ENCODE peak calls at places on chromosomes 7 and 10, in seven cellular contexts. W, J, E, H, U, S and Q are unnamed samples.

GRCh38 chr7:6376820-6377219 is 70.9 kb downstream of the DAGLB start:
- DNase-seq in S (no peak), E (no peak), J (no peak), W (no peak), U (no peak), H (no peak), Q (no peak)

GRCh38 chr7:26372738-26373137 is 81.1 kb downstream of the SNX10 start:
- DNase-seq in U (no peak), E (no peak), S (no peak), J (no peak), W (no peak), H (no peak), Q (no peak)

GRCh38 chr7:110375068-110375467 is 715.9 kb upstream of the LRRN3 start:
- DNase-seq in W (no peak), H (no peak), J (no peak), S (no peak), U (no peak), E (no peak), Q (no peak)

GRCh38 chr10:114258274-114258840 is 19.3 kb downstream of the VWA2 start:
- DNase-seq in E (no peak), W (no peak), S (no peak), J (no peak), U (no peak), H (no peak), Q (no peak)

GRCh38 chr7:3636131-3636860 is 335.2 kb downstream of the SDK1 start:
- DNase-seq in J (no peak), S (no peak), U (no peak), E (no peak), W (no peak), H (no peak), Q (no peak)

GRCh38 chr7:131692131-131692960 is 135.9 kb upstream of the PODXL start:
- DNase-seq in H (peak), S (peak), U (peak), W (peak), J (peak), E (no peak), Q (no peak)

GRCh38 chr10:107579970-107580369 is 415.5 kb upstream of the SORCS1 start:
- DNase-seq in U (no peak), J (no peak), S (no peak), W (no peak), E (no peak), H (no peak), Q (no peak)

GRCh38 chr7:1666779-1667565 is 3.1 kb upstream of the ELFN1 start:
- DNase-seq in H (peak), S (no peak), J (peak), E (no peak), U (peak), W (peak), Q (no peak)

GRCh38 chr10:34648919-34649318 is 166.2 kb downstream of the PARD3 start:
- DNase-seq in H (no peak), W (no peak), S (no peak), U (no peak), J (no peak), E (no peak), Q (no peak)

GRCh38 chr7:88344956-88345832 is 38.5 kb upstream of the STEAP4 start:
- DNase-seq in H (peak), W (peak), S (peak), U (peak), E (no peak), J (peak), Q (no peak)

GRCh38 chr7:157318015-157318706 is 18.6 kb upstream of the DNAJB6 start:
- DNase-seq in J (no peak), E (no peak), U (no peak), H (no peak), W (no peak), S (no peak), Q (no peak)

GRCh38 chr7:31104361-31105255 is 52.5 kb downstream of the ADCYAP1R1 start:
- DNase-seq in U (peak), W (no peak), S (no peak), H (peak), E (no peak), J (no peak), Q (no peak)

GRCh38 chr10:132904169-132904813 is 38.1 kb downstream of the CFAP46 start:
- DNase-seq in S (peak), W (peak), U (peak), H (peak), E (no peak), J (peak), Q (no peak)

GRCh38 chr10:109348324-109348723 is 575.0 kb downstream of the XPNPEP1 start:
- DNase-seq in U (no peak), S (no peak), E (no peak), H (no peak), J (no peak), W (no peak), Q (no peak)

GRCh38 chr10:119667562-119668328 is 16.6 kb downstream of the BAG3 start:
- DNase-seq in J (peak), U (no peak), E (no peak), W (peak), H (peak), S (no peak), Q (no peak)

GRCh38 chr10:128884496-128884895 is 582.5 kb upstream of the MGMT start:
- DNase-seq in S (no peak), E (no peak), H (peak), J (no peak), W (no peak), U (no peak), Q (no peak)

GRCh38 chr10:124830445-124830844 is 28.8 kb downstream of the ABRAXAS2 start:
- DNase-seq in H (no peak), U (no peak), W (no peak), J (no peak), S (no peak), E (no peak), Q (no peak)

GRCh38 chr7:28315565-28316420 is 96.5 kb upstream of the CREB5 start:
- DNase-seq in H (no peak), J (no peak), E (no peak), W (no peak), S (no peak), U (no peak), Q (no peak)

GRCh38 chr10:130240409-130240808 is 104.2 kb downstream of the GLRX3 start:
- DNase-seq in S (no peak), J (no peak), U (no peak), E (no peak), W (no peak), H (no peak), Q (no peak)

GRCh38 chr7:27204851-27205322 is 5.0 kb upstream of the HOXA13 start:
- DNase-seq in H (peak), U (peak), W (no peak), S (no peak), E (no peak), J (peak), Q (no peak)

GRCh38 chr10:90227259-90227658 is 525.9 kb downstream of the KIF20B start:
- DNase-seq in W (no peak), U (no peak), E (peak), H (no peak), J (no peak), S (peak), Q (no peak)

GRCh38 chr10:17026686-17027485 is 102.7 kb downstream of the CUBN start:
- DNase-seq in E (peak), W (no peak), H (no peak), U (no peak), J (no peak), S (peak), Q (peak)